ENCODE peak calls at places on chromosomes 12 and 14, in nine cellular contexts. One of them, this sample, is unnamed.

GRCh38 chr14:100589071-100589759 is 2.0 kb upstream of the BEGAIN start:
- DNase-seq in choroid plexus epithelial cell: no peak
- DNase-seq in left lung: peak
- DNase-seq in stomach: no peak
- DNase-seq in GM12865: no peak
- DNase-seq in astrocyte of the spinal cord: no peak
- DNase-seq in coronary artery: no peak
- DNase-seq in NT2/D1: no peak
- DNase-seq in ovary: no peak
- DNase-seq in this sample: no peak

GRCh38 chr14:76708028-76708427 is 53.2 kb upstream of the VASH1 start:
- DNase-seq in choroid plexus epithelial cell: no peak
- DNase-seq in stomach: no peak
- DNase-seq in astrocyte of the spinal cord: no peak
- DNase-seq in left lung: no peak
- DNase-seq in coronary artery: no peak
- DNase-seq in GM12865: no peak
- DNase-seq in ovary: no peak
- DNase-seq in NT2/D1: no peak
- DNase-seq in this sample: no peak

GRCh38 chr12:116426391-116427136 is 132.6 kb upstream of the MAP1LC3B2 start:
- DNase-seq in NT2/D1: peak
- DNase-seq in stomach: no peak
- DNase-seq in astrocyte of the spinal cord: peak
- DNase-seq in ovary: peak
- DNase-seq in left lung: peak
- DNase-seq in choroid plexus epithelial cell: peak
- DNase-seq in coronary artery: peak
- DNase-seq in GM12865: no peak
- DNase-seq in this sample: no peak

GRCh38 chr14:58668848-58669480 is 31.2 kb downstream of the DACT1 start:
- DNase-seq in left lung: no peak
- DNase-seq in stomach: no peak
- DNase-seq in choroid plexus epithelial cell: peak
- DNase-seq in coronary artery: no peak
- DNase-seq in GM12865: no peak
- DNase-seq in NT2/D1: no peak
- DNase-seq in astrocyte of the spinal cord: no peak
- DNase-seq in ovary: no peak
- DNase-seq in this sample: no peak

GRCh38 chr12:49960474-49961110 is 1.1 kb upstream of the AQP5 start:
- DNase-seq in NT2/D1: no peak
- DNase-seq in choroid plexus epithelial cell: no peak
- DNase-seq in coronary artery: no peak
- DNase-seq in astrocyte of the spinal cord: no peak
- DNase-seq in stomach: no peak
- DNase-seq in ovary: no peak
- DNase-seq in GM12865: no peak
- DNase-seq in left lung: no peak
- DNase-seq in this sample: no peak

GRCh38 chr12:124786065-124786964 is 77.3 kb downstream of the SCARB1 start:
- DNase-seq in astrocyte of the spinal cord: peak
- DNase-seq in stomach: peak
- DNase-seq in NT2/D1: peak
- DNase-seq in GM12865: no peak
- DNase-seq in choroid plexus epithelial cell: peak
- DNase-seq in left lung: peak
- DNase-seq in ovary: no peak
- DNase-seq in coronary artery: no peak
- DNase-seq in this sample: no peak

GRCh38 chr14:40920380-40920779 is 686.3 kb upstream of the LRFN5 start:
- DNase-seq in stomach: no peak
- DNase-seq in choroid plexus epithelial cell: no peak
- DNase-seq in left lung: no peak
- DNase-seq in coronary artery: no peak
- DNase-seq in GM12865: no peak
- DNase-seq in ovary: no peak
- DNase-seq in NT2/D1: no peak
- DNase-seq in astrocyte of the spinal cord: no peak
- DNase-seq in this sample: no peak

GRCh38 chr14:75917322-75918251 is 64.2 kb downstream of the TGFB3 start:
- DNase-seq in stomach: no peak
- DNase-seq in coronary artery: no peak
- DNase-seq in ovary: no peak
- DNase-seq in left lung: no peak
- DNase-seq in NT2/D1: peak
- DNase-seq in GM12865: peak
- DNase-seq in astrocyte of the spinal cord: no peak
- DNase-seq in choroid plexus epithelial cell: no peak
- DNase-seq in this sample: no peak

GRCh38 chr14:26820101-26820500 is 222.3 kb upstream of the NOVA1 start:
- DNase-seq in ovary: no peak
- DNase-seq in left lung: no peak
- DNase-seq in coronary artery: no peak
- DNase-seq in NT2/D1: no peak
- DNase-seq in stomach: no peak
- DNase-seq in choroid plexus epithelial cell: peak
- DNase-seq in astrocyte of the spinal cord: peak
- DNase-seq in GM12865: no peak
- DNase-seq in this sample: no peak

GRCh38 chr14:50285861-50286260 is 26.2 kb downstream of the L2HGDH start:
- DNase-seq in NT2/D1: no peak
- DNase-seq in left lung: no peak
- DNase-seq in ovary: no peak
- DNase-seq in choroid plexus epithelial cell: no peak
- DNase-seq in GM12865: no peak
- DNase-seq in stomach: no peak
- DNase-seq in astrocyte of the spinal cord: no peak
- DNase-seq in coronary artery: no peak
- DNase-seq in this sample: no peak

GRCh38 chr12:105740970-105741725 is 397.6 kb downstream of the NUAK1 start:
- DNase-seq in stomach: no peak
- DNase-seq in astrocyte of the spinal cord: peak
- DNase-seq in NT2/D1: no peak
- DNase-seq in choroid plexus epithelial cell: peak
- DNase-seq in coronary artery: no peak
- DNase-seq in GM12865: no peak
- DNase-seq in ovary: peak
- DNase-seq in left lung: no peak
- DNase-seq in this sample: no peak

GRCh38 chr12:81257952-81258551 is 180.2 kb downstream of the ACSS3 start:
- DNase-seq in astrocyte of the spinal cord: peak
- DNase-seq in GM12865: peak
- DNase-seq in stomach: no peak
- DNase-seq in coronary artery: no peak
- DNase-seq in choroid plexus epithelial cell: peak
- DNase-seq in NT2/D1: peak
- DNase-seq in left lung: no peak
- DNase-seq in ovary: no peak
- DNase-seq in this sample: no peak

GRCh38 chr14:38291681-38292459 is 36.0 kb upstream of the CLEC14A start:
- DNase-seq in astrocyte of the spinal cord: peak
- DNase-seq in left lung: no peak
- DNase-seq in NT2/D1: no peak
- DNase-seq in ovary: no peak
- DNase-seq in coronary artery: no peak
- DNase-seq in choroid plexus epithelial cell: peak
- DNase-seq in stomach: no peak
- DNase-seq in GM12865: no peak
- DNase-seq in this sample: no peak

GRCh38 chr12:129868566-129868965 is 35.3 kb downstream of the TMEM132D start:
- DNase-seq in choroid plexus epithelial cell: no peak
- DNase-seq in NT2/D1: no peak
- DNase-seq in left lung: no peak
- DNase-seq in astrocyte of the spinal cord: no peak
- DNase-seq in coronary artery: no peak
- DNase-seq in ovary: no peak
- DNase-seq in stomach: no peak
- DNase-seq in GM12865: no peak
- DNase-seq in this sample: no peak

GRCh38 chr14:99327458-99328250 is 55.7 kb upstream of the BCL11B start:
- DNase-seq in GM12865: no peak
- DNase-seq in choroid plexus epithelial cell: no peak
- DNase-seq in ovary: peak
- DNase-seq in astrocyte of the spinal cord: no peak
- DNase-seq in stomach: no peak
- DNase-seq in coronary artery: peak
- DNase-seq in NT2/D1: peak
- DNase-seq in left lung: no peak
- DNase-seq in this sample: no peak

GRCh38 chr12:26378721-26379120 is 183.3 kb downstream of the SSPN start:
- DNase-seq in left lung: no peak
- DNase-seq in stomach: no peak
- DNase-seq in choroid plexus epithelial cell: no peak
- DNase-seq in astrocyte of the spinal cord: no peak
- DNase-seq in GM12865: no peak
- DNase-seq in ovary: no peak
- DNase-seq in NT2/D1: no peak
- DNase-seq in coronary artery: no peak
- DNase-seq in this sample: no peak

GRCh38 chr14:74238974-74239847 is at the start of gene VSX2:
- DNase-seq in coronary artery: no peak
- DNase-seq in astrocyte of the spinal cord: no peak
- DNase-seq in NT2/D1: no peak
- DNase-seq in left lung: no peak
- DNase-seq in choroid plexus epithelial cell: no peak
- DNase-seq in GM12865: no peak
- DNase-seq in stomach: no peak
- DNase-seq in ovary: no peak
- DNase-seq in this sample: no peak
- H3K4me3 ChIP-seq in coronary artery: peak
- H3K4me3 ChIP-seq in astrocyte of the spinal cord: no peak
- H3K4me3 ChIP-seq in NT2/D1: peak
- H3K4me3 ChIP-seq in left lung: no peak
- H3K4me3 ChIP-seq in choroid plexus epithelial cell: no peak
- H3K4me3 ChIP-seq in GM12865: no peak
- H3K4me3 ChIP-seq in stomach: peak
- H3K4me3 ChIP-seq in ovary: no peak
- H3K4me3 ChIP-seq in this sample: peak

GRCh38 chr14:67358914-67359313 is 690 bp downstream of the ATP6V1D start:
- DNase-seq in left lung: no peak
- DNase-seq in stomach: no peak
- DNase-seq in choroid plexus epithelial cell: no peak
- DNase-seq in GM12865: peak
- DNase-seq in coronary artery: no peak
- DNase-seq in astrocyte of the spinal cord: no peak
- DNase-seq in NT2/D1: no peak
- DNase-seq in ovary: no peak
- DNase-seq in this sample: no peak

GRCh38 chr14:67359775-67360468 is at the start of the genes ATP6V1D and EIF2S1:
- DNase-seq in coronary artery: peak
- DNase-seq in astrocyte of the spinal cord: peak
- DNase-seq in NT2/D1: peak
- DNase-seq in ovary: peak
- DNase-seq in stomach: peak
- DNase-seq in GM12865: peak
- DNase-seq in choroid plexus epithelial cell: peak
- DNase-seq in left lung: peak
- DNase-seq in this sample: peak

GRCh38 chr14:67359319-67359774 is 257 bp downstream of the ATP6V1D start:
- DNase-seq in left lung: no peak
- DNase-seq in NT2/D1: no peak
- DNase-seq in coronary artery: no peak
- DNase-seq in ovary: no peak
- DNase-seq in choroid plexus epithelial cell: peak
- DNase-seq in stomach: no peak
- DNase-seq in astrocyte of the spinal cord: no peak
- DNase-seq in GM12865: no peak
- DNase-seq in this sample: peak

GRCh38 chr14:67360469-67361206 is 510 bp downstream of the EIF2S1 start:
- DNase-seq in left lung: no peak
- DNase-seq in stomach: no peak
- DNase-seq in ovary: no peak
- DNase-seq in astrocyte of the spinal cord: no peak
- DNase-seq in coronary artery: no peak
- DNase-seq in choroid plexus epithelial cell: no peak
- DNase-seq in GM12865: no peak
- DNase-seq in NT2/D1: no peak
- DNase-seq in this sample: no peak

DNA sequence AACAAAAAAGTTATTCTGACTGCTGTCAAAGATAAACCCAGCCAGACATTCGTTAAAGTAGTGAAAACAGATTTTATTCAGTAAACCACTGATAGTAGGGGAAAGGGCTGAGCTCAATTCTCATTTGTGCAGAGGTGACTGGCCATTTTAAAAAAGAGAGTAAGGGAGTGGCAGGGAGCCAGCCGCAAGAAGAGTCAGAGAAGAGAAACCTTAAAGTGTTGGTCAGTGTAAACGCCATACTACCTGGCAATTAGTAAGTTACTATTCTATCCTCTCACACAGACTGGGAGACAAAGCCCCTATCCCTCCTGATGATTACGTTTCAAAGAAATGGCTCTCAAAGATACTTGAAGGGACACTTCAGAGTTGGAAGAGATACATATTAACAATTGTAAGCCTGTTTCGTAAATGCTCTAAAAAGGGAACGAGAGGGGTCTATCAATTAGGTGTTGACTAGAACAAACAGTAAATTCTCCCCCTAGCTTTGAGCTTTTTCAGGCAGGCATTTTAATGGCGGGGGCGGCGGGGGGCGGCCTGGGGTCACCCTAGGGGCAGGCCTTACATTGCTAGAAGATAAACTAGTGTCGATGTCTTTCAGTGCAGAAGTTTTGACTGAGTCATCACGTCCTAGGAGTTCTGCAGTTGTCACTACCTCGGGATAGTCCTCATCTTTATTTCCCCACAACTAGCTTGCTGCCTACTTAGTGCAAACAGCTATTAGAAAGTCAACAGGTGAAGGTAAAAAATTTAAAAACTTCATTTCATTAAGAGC is 1.8 kb downstream of the ATP6V1D start:
- DNase-seq in GM12865: peak
- DNase-seq in coronary artery: no peak
- DNase-seq in ovary: no peak
- DNase-seq in choroid plexus epithelial cell: peak
- DNase-seq in astrocyte of the spinal cord: no peak
- DNase-seq in NT2/D1: no peak
- DNase-seq in left lung: no peak
- DNase-seq in stomach: no peak
- DNase-seq in this sample: no peak
- H3K4me3 ChIP-seq in GM12865: peak
- H3K4me3 ChIP-seq in coronary artery: no peak
- H3K4me3 ChIP-seq in ovary: no peak
- H3K4me3 ChIP-seq in choroid plexus epithelial cell: peak
- H3K4me3 ChIP-seq in astrocyte of the spinal cord: peak
- H3K4me3 ChIP-seq in NT2/D1: no peak
- H3K4me3 ChIP-seq in left lung: peak
- H3K4me3 ChIP-seq in stomach: peak
- H3K4me3 ChIP-seq in this sample: no peak

GRCh38 chr12:12671850-12672660 is 23.9 kb downstream of the GPR19 start:
- DNase-seq in stomach: no peak
- DNase-seq in NT2/D1: no peak
- DNase-seq in coronary artery: no peak
- DNase-seq in left lung: no peak
- DNase-seq in GM12865: peak
- DNase-seq in choroid plexus epithelial cell: peak
- DNase-seq in ovary: no peak
- DNase-seq in astrocyte of the spinal cord: peak
- DNase-seq in this sample: no peak
- H3K4me3 ChIP-seq in stomach: no peak
- H3K4me3 ChIP-seq in NT2/D1: no peak
- H3K4me3 ChIP-seq in coronary artery: no peak
- H3K4me3 ChIP-seq in left lung: no peak
- H3K4me3 ChIP-seq in GM12865: no peak
- H3K4me3 ChIP-seq in choroid plexus epithelial cell: no peak
- H3K4me3 ChIP-seq in ovary: no peak
- H3K4me3 ChIP-seq in astrocyte of the spinal cord: no peak
- H3K4me3 ChIP-seq in this sample: no peak

GRCh38 chr14:32473476-32473875 is 144.4 kb downstream of the AKAP6 start:
- DNase-seq in left lung: peak
- DNase-seq in GM12865: no peak
- DNase-seq in coronary artery: no peak
- DNase-seq in stomach: no peak
- DNase-seq in NT2/D1: no peak
- DNase-seq in choroid plexus epithelial cell: peak
- DNase-seq in ovary: peak
- DNase-seq in astrocyte of the spinal cord: peak
- DNase-seq in this sample: peak
- H3K4me3 ChIP-seq in left lung: no peak
- H3K4me3 ChIP-seq in GM12865: no peak
- H3K4me3 ChIP-seq in coronary artery: no peak
- H3K4me3 ChIP-seq in stomach: no peak
- H3K4me3 ChIP-seq in NT2/D1: no peak
- H3K4me3 ChIP-seq in choroid plexus epithelial cell: no peak
- H3K4me3 ChIP-seq in ovary: no peak
- H3K4me3 ChIP-seq in astrocyte of the spinal cord: no peak
- H3K4me3 ChIP-seq in this sample: no peak

This sample was measured in pancreas.